ENCODE peak calls at places on chromosome 12, in four cellular contexts. Q is prostate gland, H is left lung, J is fibroblast of lung. X is an unnamed sample.
A peak's percentile ranks its signal among the peaks of the same experiment; 100 is the strongest.

GRCh38 chr12:116188581-116188980 is 88.9 kb downstream of the MED13L start:
- DNase-seq in H (no peak), Q (no peak), J (no peak), X (no peak)

GRCh38 chr12:122944588-122944987 is 21.7 kb downstream of the ABCB9 start:
- DNase-seq in H (no peak), Q (peak; percentile 67), J (peak; percentile 56), X (no peak)

GRCh38 chr12:70849265-70849960 is 71.1 kb downstream of the PTPRR start:
- DNase-seq in Q (no peak), H (no peak), J (peak; percentile 32), X (no peak)

GRCh38 chr12:59619461-59620240 is 23.8 kb downstream of the SLC16A7 start:
- DNase-seq in H (no peak), J (no peak), Q (no peak), X (no peak)

GRCh38 chr12:68290126-68290525 is 36.7 kb upstream of the IL22 start:
- DNase-seq in J (peak; percentile 72), H (no peak), Q (no peak), X (no peak)

GRCh38 chr12:123387508-123388217 is 3.7 kb downstream of the KMT5A start:
- DNase-seq in Q (no peak), J (no peak), H (no peak), X (no peak)

GRCh38 chr12:100716949-100717732 is 77.4 kb upstream of the ANO4 start:
- DNase-seq in H (peak; percentile 74), J (peak; percentile 36), Q (no peak), X (no peak)

GRCh38 chr12:54596526-54596946 is 8.1 kb upstream of the PPP1R1A start:
- DNase-seq in J (peak; percentile 41), H (no peak), Q (peak; percentile 60), X (peak; percentile 26)

GRCh38 chr12:32494676-32495075 is 95.3 kb downstream of the FGD4 start:
- DNase-seq in H (no peak), J (no peak), Q (no peak), X (no peak)

GRCh38 chr12:124938606-124939427 is 24.4 kb upstream of the UBC start:
- DNase-seq in J (peak; percentile 86), H (peak; percentile 76), Q (peak; percentile 86), X (peak; percentile 67)

GRCh38 chr12:129002447-129002846 is 149.2 kb downstream of the GLT1D1 start:
- DNase-seq in H (no peak), Q (no peak), J (no peak), X (no peak)

GRCh38 chr12:77324763-77325468 is 259.5 kb upstream of the E2F7 start:
- DNase-seq in Q (peak; percentile 44), H (peak; percentile 93), J (peak; percentile 75), X (no peak)

GRCh38 chr12:11174022-11174421 is 3.0 kb downstream of the SMIM10L1 start:
- DNase-seq in H (no peak), J (no peak), Q (no peak), X (no peak)

GRCh38 chr12:1318327-1319031 is 275.9 kb downstream of the FBXL14 start:
- DNase-seq in Q (peak; percentile 56), H (no peak), J (peak; percentile 72), X (peak; percentile 35)

GRCh38 chr12:32947203-32947795 is 50.7 kb upstream of the PKP2 start:
- DNase-seq in H (no peak), Q (no peak), J (no peak), X (peak; percentile 23)

GRCh38 chr12:108905725-108906124 is 25.8 kb downstream of the DAO start:
- DNase-seq in Q (no peak), H (no peak), J (no peak), X (no peak)

GRCh38 chr12:86137936-86138335 is 118.3 kb downstream of the MGAT4C start:
- DNase-seq in H (no peak), Q (no peak), J (peak; percentile 92), X (no peak)

GRCh38 chr12:127052491-127053232 is 1214.3 kb upstream of the TMEM132C start:
- DNase-seq in Q (no peak), H (no peak), J (peak; percentile 78), X (no peak)

GRCh38 chr12:98469108-98469507 is 46.3 kb upstream of the TMPO start:
- DNase-seq in J (no peak), Q (no peak), H (no peak), X (no peak)

GRCh38 chr12:52949413-52950331 is 754 bp downstream of the KRT18 start:
- DNase-seq in H (no peak), J (peak; percentile 97), Q (peak; percentile 91), X (peak; percentile 95)

GRCh38 chr12:112125250-112125999 is at the start of gene TRAFD1:
- DNase-seq in Q (peak; percentile 97), J (peak; percentile 95), H (peak; percentile 94), X (peak; percentile 77)

GRCh38 chr12:82517027-82517426 is 158.7 kb downstream of the METTL25 start:
- DNase-seq in J (no peak), Q (no peak), H (no peak), X (no peak)

GRCh38 chr12:59084758-59085383 is 164.6 kb upstream of the LRIG3 start:
- DNase-seq in J (peak; percentile 92), Q (no peak), H (peak; percentile 45), X (no peak)

GRCh38 chr12:110741795-110742717 is 635 bp downstream of the PPP1CC start:
- DNase-seq in J (peak; percentile 44), H (no peak), Q (no peak), X (no peak)

GRCh38 chr12:125861299-125862281 is 796.4 kb downstream of the AACS start:
- DNase-seq in J (peak; percentile 5), H (peak; percentile 76), Q (peak; percentile 5), X (no peak)

GRCh38 chr12:125552223-125552747 is 487.1 kb downstream of the AACS start:
- DNase-seq in Q (no peak), H (no peak), J (no peak), X (no peak)

GRCh38 chr12:52022841-52023181 is 16.1 kb downstream of the TAMALIN start:
- DNase-seq in J (no peak), H (no peak), Q (no peak), X (no peak)

GRCh38 chr12:43102506-43103269 is 449.3 kb downstream of the ADAMTS20 start:
- DNase-seq in Q (no peak), H (no peak), J (peak; percentile 32), X (no peak)

GRCh38 chr12:77047341-77048202 is 17.8 kb downstream of the E2F7 start:
- DNase-seq in J (peak; percentile 29), H (no peak), Q (no peak), X (no peak)

DNA sequence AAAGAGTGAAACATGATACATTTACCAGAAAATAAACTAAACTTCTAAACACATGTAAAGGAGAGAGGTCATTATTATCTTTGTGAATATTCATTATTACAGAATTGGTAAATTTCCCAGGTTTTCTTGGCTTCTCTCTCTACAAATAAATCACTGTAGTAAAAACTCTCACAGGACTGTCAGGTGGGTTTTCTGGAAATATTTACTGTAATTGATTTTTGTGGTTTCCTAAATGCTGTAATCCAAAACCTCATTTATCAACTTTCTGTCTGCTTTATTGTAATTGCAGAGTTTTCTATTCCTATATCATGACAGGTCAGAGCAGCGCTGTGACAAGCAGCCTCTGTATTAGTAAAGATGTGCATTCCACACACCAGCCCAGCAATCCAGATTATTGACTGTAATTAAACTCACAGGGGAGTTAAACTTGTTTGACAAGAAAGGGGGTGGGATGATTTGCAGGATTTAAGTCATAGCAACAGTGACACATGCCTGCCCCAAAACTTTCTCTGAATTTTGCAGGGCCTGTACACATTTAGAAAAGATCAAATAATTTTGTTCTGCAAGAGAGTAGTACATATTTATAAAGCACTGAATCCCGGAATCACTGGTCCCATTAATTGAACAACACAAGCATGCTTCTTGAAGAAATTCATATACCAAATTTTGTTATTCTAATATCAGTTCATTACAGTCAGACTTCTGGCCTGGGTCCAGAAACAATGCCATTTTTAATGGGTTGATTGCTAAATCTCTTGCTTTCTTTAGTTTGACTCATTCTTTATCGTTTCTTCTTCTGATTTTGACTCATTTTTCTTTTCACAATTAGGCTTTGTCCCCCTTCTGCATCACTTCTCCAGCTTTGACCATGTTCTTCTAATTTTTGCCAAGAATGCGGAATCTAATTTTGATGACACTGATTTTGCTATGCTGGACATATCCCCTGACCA is 42.2 kb downstream of the PTPRO start:
- DNase-seq in Q (peak; percentile 5), J (peak; percentile 71), H (no peak), X (peak; percentile 51)
- H3K4me3 ChIP-seq in Q (no peak overlapping the region), J (no peak overlapping the region), H (no peak overlapping the region), X (no peak overlapping the region)

GRCh38 chr12:49707812-49708147 is 575 bp upstream of the FMNL3 start:
- DNase-seq in J (no peak), H (no peak), Q (no peak), X (no peak)
- TF ChIP-seq CTCF in J (no peak), H (no peak), Q (no peak), X (no peak)

GRCh38 chr12:114670257-114670955 is 13.6 kb downstream of the TBX3 start:
- DNase-seq in J (no peak), H (no peak), Q (no peak), X (no peak)

GRCh38 chr12:114669501-114670256 is 14.3 kb downstream of the TBX3 start:
- DNase-seq in H (no peak), Q (no peak), J (peak; percentile 60), X (no peak)

GRCh38 chr12:114672817-114673168 is 11.2 kb downstream of the TBX3 start:
- DNase-seq in H (no peak), J (no peak), Q (no peak), X (no peak)

GRCh38 chr12:114671664-114672476 is 12.1 kb downstream of the TBX3 start:
- DNase-seq in Q (no peak), J (no peak), H (peak; percentile 78), X (no peak)

GRCh38 chr12:114671321-114671663 is 12.7 kb downstream of the TBX3 start:
- DNase-seq in J (no peak), Q (no peak), H (no peak), X (no peak)
- H3K4me3 ChIP-seq in J (peak overlapping the region; percentile 52), Q (peak overlapping the region; percentile 94), H (peak overlapping the region; percentile 40), X (peak overlapping the region; percentile 93)

DNA sequence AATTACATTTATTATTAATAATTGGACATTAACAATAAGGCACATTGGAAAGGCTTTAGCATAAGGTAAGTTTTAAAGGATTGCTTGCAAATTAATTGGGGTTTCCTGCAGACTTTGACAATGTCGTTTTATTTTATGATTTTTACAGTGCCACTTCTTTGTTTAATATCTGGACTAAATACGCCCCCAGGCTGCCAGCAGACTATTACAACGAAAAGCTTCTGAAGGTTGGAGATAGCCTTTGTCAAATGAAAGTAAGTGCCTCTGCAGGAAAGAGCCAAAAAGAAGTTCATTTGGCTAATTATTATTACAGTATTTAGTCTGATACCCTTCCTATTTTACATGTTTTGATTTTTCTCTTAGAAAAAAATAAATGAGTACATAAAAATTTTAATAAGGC is 11.3 kb downstream of the CFAP54 start:
- DNase-seq in Q (no peak), J (no peak), H (no peak), X (no peak)
- TF ChIP-seq CTCF in Q (no peak), J (no peak), H (no peak), X (peak; percentile 45)

GRCh38 chr12:132154341-132154761 is 10.1 kb downstream of the NOC4L start:
- DNase-seq in J (no peak), Q (no peak), H (peak; percentile 65), X (no peak)
- H3K4me3 ChIP-seq in J (no peak overlapping the region), Q (no peak overlapping the region), H (no peak overlapping the region), X (no peak overlapping the region)

X was measured in LNCaP clone FGC.